ENCODE peak calls at places on chromosomes 13 and 19, in eight cellular contexts. W is neuronal stem cell; K is upper lobe of right lung; Z is transverse colon; L is SK-N-SH; E is thoracic aorta; S is suprapubic skin; V is CD8-positive, alpha-beta T cell. C is an unnamed sample.

GRCh38 chr13:101487046-101487830 is 34.8 kb downstream of the ITGBL1 start:
- DNase-seq in W (no peak), K (no peak), Z (no peak), L (no peak), E (no peak), S (no peak), V (no peak), C (no peak)

GRCh38 chr13:30963794-30964193 is 31.3 kb downstream of the TEX26 start:
- DNase-seq in W (no peak), K (no peak), Z (peak; percentile 24), L (no peak), E (no peak), S (no peak), V (no peak), C (no peak)

GRCh38 chr19:54665530-54665929 is 2.7 kb downstream of the LILRB4 start:
- DNase-seq in W (no peak), K (no peak), Z (no peak), L (no peak), E (no peak), S (no peak), V (no peak), C (no peak)

GRCh38 chr13:111020546-111020945 is 94.6 kb upstream of the ARHGEF7 start:
- DNase-seq in W (no peak), K (no peak), Z (no peak), L (no peak), E (no peak), S (no peak), V (no peak), C (no peak)

GRCh38 chr13:34435338-34435737 is 506.7 kb upstream of the NBEA start:
- DNase-seq in W (no peak), K (no peak), Z (no peak), L (no peak), E (no peak), S (no peak), V (no peak), C (no peak)

GRCh38 chr13:49810825-49811526 is 18.5 kb upstream of the KPNA3 start:
- DNase-seq in W (no peak), K (no peak), Z (no peak), L (no peak), E (no peak), S (no peak), V (no peak), C (no peak)

GRCh38 chr19:31064486-31064885 is 284.8 kb downstream of the TSHZ3 start:
- DNase-seq in W (no peak), K (no peak), Z (no peak), L (peak; percentile 16), E (no peak), S (no peak), V (no peak), C (no peak)

GRCh38 chr13:110509478-110509926 is 52.0 kb downstream of the RAB20 start:
- DNase-seq in W (no peak), K (no peak), Z (no peak), L (peak; percentile 56), E (no peak), S (no peak), V (no peak), C (no peak)

GRCh38 chr13:98937911-98938381 is 39.9 kb downstream of the DOCK9 start:
- DNase-seq in W (no peak), K (no peak), Z (no peak), L (no peak), E (no peak), S (no peak), V (no peak), C (peak; percentile 79)

GRCh38 chr13:30334663-30335386 is 27.5 kb upstream of the KATNAL1 start:
- DNase-seq in W (peak; percentile 54), K (no peak), Z (no peak), L (peak; percentile 38), E (no peak), S (no peak), V (no peak), C (peak; percentile 31)

GRCh38 chr13:102854675-102855074 is 8.8 kb downstream of the ERCC5 start:
- DNase-seq in W (no peak), K (no peak), Z (no peak), L (no peak), E (no peak), S (no peak), V (no peak), C (no peak)

GRCh38 chr13:29892149-29892548 is 41.7 kb upstream of the UBL3 start:
- DNase-seq in W (no peak), K (no peak), Z (no peak), L (no peak), E (no peak), S (no peak), V (no peak), C (no peak)

GRCh38 chr13:113009743-113010509 is 40.9 kb downstream of the MCF2L start:
- DNase-seq in W (no peak), K (no peak), Z (no peak), L (peak; percentile 94), E (no peak), S (no peak), V (no peak), C (no peak)

GRCh38 chr19:1858412-1859081 is 4.8 kb downstream of the KLF16 start:
- DNase-seq in W (no peak), K (no peak), Z (no peak), L (no peak), E (no peak), S (no peak), V (no peak), C (no peak)

GRCh38 chr19:8515317-8515716 is 1.4 kb upstream of the ZNF414 start:
- DNase-seq in W (no peak), K (peak; percentile 80), Z (no peak), L (no peak), E (no peak), S (no peak), V (peak; percentile 35), C (no peak)

GRCh38 chr19:2537544-2537943 is 61.6 kb downstream of the GADD45B start:
- DNase-seq in W (no peak), K (no peak), Z (no peak), L (no peak), E (no peak), S (no peak), V (no peak), C (no peak)

GRCh38 chr13:61410669-61411297 is 4.9 kb downstream of the PCDH20 start:
- DNase-seq in W (no peak), K (no peak), Z (no peak), L (peak; percentile 44), E (no peak), S (no peak), V (no peak), C (no peak)

GRCh38 chr13:28755546-28755870 is 36.7 kb upstream of the SLC46A3 start:
- DNase-seq in W (no peak), K (no peak), Z (no peak), L (no peak), E (no peak), S (no peak), V (no peak), C (no peak)

GRCh38 chr13:114128624-114129522 is 3.5 kb downstream of the RASA3 start:
- DNase-seq in W (no peak), K (peak; percentile 86), Z (peak; percentile 79), L (no peak), E (peak; percentile 47), S (peak; percentile 89), V (peak; percentile 57), C (no peak)

GRCh38 chr19:47372603-47373002 is 23.5 kb downstream of the DHX34 start:
- DNase-seq in W (no peak), K (no peak), Z (no peak), L (no peak), E (no peak), S (no peak), V (no peak), C (no peak)

GRCh38 chr19:47097396-47098217 is 16.0 kb downstream of the ZC3H4 start:
- DNase-seq in W (no peak), K (no peak), Z (peak; percentile 43), L (no peak), E (peak; percentile 36), S (peak; percentile 83), V (no peak), C (no peak)

GRCh38 chr13:50916701-50917184 is 7.2 kb downstream of the RNASEH2B start:
- DNase-seq in W (no peak), K (no peak), Z (no peak), L (no peak), E (no peak), S (no peak), V (no peak), C (no peak)
- H3K4me1 ChIP-seq in W (peaks cover 4% of the 10 kb centered on the region), K (peaks cover 43% of the 10 kb centered on the region), Z (peaks cover 11% of the 10 kb centered on the region), L (peaks cover 7% of the 10 kb centered on the region), E (peaks cover 6% of the 10 kb centered on the region), S (peaks cover 16% of the 10 kb centered on the region), V (peaks cover 54% of the 10 kb centered on the region), C (peaks cover 3% of the 10 kb centered on the region)

DNA sequence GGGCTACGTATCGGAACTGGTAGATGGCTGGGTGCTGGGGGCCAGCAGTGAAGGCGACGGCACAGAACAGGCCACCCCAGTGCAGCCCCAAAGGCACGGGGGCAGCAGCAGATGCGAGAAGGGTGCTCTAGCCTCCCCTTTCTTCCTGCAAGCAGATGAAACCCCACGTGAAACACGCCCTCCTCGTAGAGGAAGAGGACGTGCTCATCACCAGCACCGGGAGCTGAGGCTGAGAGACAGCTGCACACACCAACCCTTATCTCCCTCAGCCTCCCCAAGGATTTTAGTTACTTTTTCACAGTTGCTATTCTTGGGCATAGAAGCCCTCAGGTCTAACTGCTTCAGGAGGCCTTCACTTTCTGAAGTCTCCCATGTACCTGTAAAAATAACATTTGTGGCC is 11.9 kb downstream of the ZNF787 start:
- DNase-seq in W (no peak), K (no peak), Z (no peak), L (no peak), E (no peak), S (no peak), V (no peak), C (no peak)
- H3K4me1 ChIP-seq in W (peaks cover 49% of the 10 kb centered on the region), K (peaks cover 83% of the 10 kb centered on the region), Z (peaks cover 87% of the 10 kb centered on the region), L (peaks cover 5% of the 10 kb centered on the region), E (peaks cover 29% of the 10 kb centered on the region), S (peaks cover 89% of the 10 kb centered on the region), V (peaks cover 25% of the 10 kb centered on the region), C (peaks cover 20% of the 10 kb centered on the region)

GRCh38 chr19:40422428-40423226 is 3.2 kb downstream of the SERTAD1 start:
- DNase-seq in W (no peak), K (no peak), Z (no peak), L (peak; percentile 57), E (no peak), S (no peak), V (no peak), C (no peak)
- H3K4me1 ChIP-seq in W (peaks cover 3% of the 10 kb centered on the region), K (peaks cover 52% of the 10 kb centered on the region), Z (peaks cover 31% of the 10 kb centered on the region), L (peaks cover 6% of the 10 kb centered on the region), E (peaks cover 19% of the 10 kb centered on the region), S (peaks cover 44% of the 10 kb centered on the region), V (peaks cover 17% of the 10 kb centered on the region), C (no peaks in the 10 kb centered on the region)

GRCh38 chr19:18420931-18421330 is 1.7 kb downstream of the SSBP4 start:
- DNase-seq in W (no peak), K (no peak), Z (no peak), L (no peak), E (no peak), S (no peak), V (no peak), C (no peak)

GRCh38 chr19:18423258-18424020 is 4.2 kb downstream of the SSBP4 start:
- DNase-seq in W (no peak), K (no peak), Z (no peak), L (no peak), E (no peak), S (no peak), V (no peak), C (no peak)

GRCh38 chr19:18424122-18424889 is 5.1 kb downstream of the SSBP4 start:
- DNase-seq in W (no peak), K (no peak), Z (no peak), L (no peak), E (no peak), S (no peak), V (no peak), C (no peak)

GRCh38 chr19:18421371-18421959 is 2.3 kb downstream of the SSBP4 start:
- DNase-seq in W (no peak), K (no peak), Z (no peak), L (no peak), E (no peak), S (no peak), V (no peak), C (no peak)

GRCh38 chr19:18422530-18423191 is 3.5 kb downstream of the SSBP4 start:
- DNase-seq in W (no peak), K (no peak), Z (no peak), L (no peak), E (no peak), S (no peak), V (no peak), C (no peak)
- H3K4me1 ChIP-seq in W (peaks cover 30% of the 10 kb centered on the region), K (peaks cover 37% of the 10 kb centered on the region), Z (peaks cover 57% of the 10 kb centered on the region), L (peaks cover 21% of the 10 kb centered on the region), E (peaks cover 16% of the 10 kb centered on the region), S (peaks cover 83% of the 10 kb centered on the region), V (peaks cover 70% of the 10 kb centered on the region), C (peaks cover 11% of the 10 kb centered on the region)

C was measured in iPS DF 6.9.